ENCODE peak calls at places on chromosomes 13 and 19, in five cellular contexts. P is head of caudate nucleus; K is GM23248; M is hypothalamus; A is activated CD4-positive, alpha-beta T cell treated with anti-CD3 and anti-CD28 coated beads, Interleukin-2, amount 50 U/mL, for 1 hour. Q is an unnamed sample.

GRCh38 chr13:85031771-85032170 is 767.4 kb downstream of the SLITRK6 start:
- DNase-seq in P (no peak), K (no peak), M (no peak), A (no peak), Q (no peak)

GRCh38 chr13:42750858-42751257 is 30.5 kb upstream of the FAM216B start:
- DNase-seq in P (no peak), K (no peak), M (no peak), A (no peak), Q (no peak)

GRCh38 chr19:3589949-3590348 is 4.7 kb downstream of the GIPC3 start:
- DNase-seq in P (no peak), K (no peak), M (no peak), A (no peak), Q (no peak)

GRCh38 chr13:110400786-110401533 is 93.9 kb downstream of the COL4A2 start:
- DNase-seq in P (no peak), K (peak), M (no peak), A (no peak), Q (no peak)

GRCh38 chr13:28889317-28889716 is 69.2 kb downstream of the MTUS2 start:
- DNase-seq in P (peak), K (no peak), M (no peak), A (no peak), Q (no peak)

GRCh38 chr19:17555929-17556813 is 722 bp downstream of the COLGALT1 start:
- DNase-seq in P (peak), K (peak), M (peak), A (no peak), Q (peak)

GRCh38 chr19:9885077-9885552 is 50.0 kb downstream of the PIN1 start:
- DNase-seq in P (peak), K (peak), M (peak), A (no peak), Q (no peak)

GRCh38 chr13:110398564-110399507 is 91.8 kb downstream of the COL4A2 start:
- DNase-seq in P (no peak), K (peak), M (no peak), A (no peak), Q (no peak)

GRCh38 chr13:61874970-61875579 is 459.4 kb upstream of the PCDH20 start:
- DNase-seq in P (no peak), K (no peak), M (no peak), A (no peak), Q (no peak)

GRCh38 chr19:8506402-8506957 is 4.0 kb upstream of the PRAM1 start:
- DNase-seq in P (no peak), K (no peak), M (no peak), A (no peak), Q (no peak)

GRCh38 chr19:31214086-31214485 is 135.2 kb downstream of the TSHZ3 start:
- DNase-seq in P (no peak), K (peak), M (no peak), A (peak), Q (peak)

GRCh38 chr19:4310247-4311121 is 6.1 kb downstream of the FSD1 start:
- DNase-seq in P (no peak), K (no peak), M (no peak), A (no peak), Q (peak)

GRCh38 chr19:32809754-32810153 is 59.8 kb downstream of the SLC7A9 start:
- DNase-seq in P (no peak), K (no peak), M (no peak), A (no peak), Q (no peak)

GRCh38 chr19:38850976-38851621 is 1.3 kb upstream of the HNRNPL start:
- DNase-seq in P (no peak), K (peak), M (peak), A (peak), Q (peak)

GRCh38 chr19:47713046-47714021 is at the start of gene EHD2:
- DNase-seq in P (peak), K (peak), M (peak), A (peak), Q (peak)

GRCh38 chr19:16888629-16889371 is at the start of gene F2RL3:
- DNase-seq in P (no peak), K (peak), M (no peak), A (no peak), Q (peak)

GRCh38 chr13:40206241-40207109 is 460.0 kb downstream of the FOXO1 start:
- DNase-seq in P (no peak), K (peak), M (peak), A (no peak), Q (no peak)

GRCh38 chr13:109684836-109685602 is 101.4 kb downstream of the IRS2 start:
- DNase-seq in P (no peak), K (no peak), M (no peak), A (no peak), Q (peak)

GRCh38 chr19:6532244-6532999 is 1.6 kb downstream of the TNFSF9 start:
- DNase-seq in P (no peak), K (no peak), M (no peak), A (no peak), Q (no peak)

GRCh38 chr19:36745870-36746269 is 26.7 kb downstream of the ZNF850 start:
- DNase-seq in P (no peak), K (no peak), M (no peak), A (no peak), Q (no peak)

GRCh38 chr13:34671136-34671535 is 270.9 kb upstream of the NBEA start:
- DNase-seq in P (no peak), K (peak), M (no peak), A (no peak), Q (no peak)

GRCh38 chr13:100513987-100514670 is 74.5 kb downstream of the GGACT start:
- DNase-seq in P (no peak), K (no peak), M (no peak), A (no peak), Q (no peak)

GRCh38 chr13:51341804-51342203 is 2.3 kb downstream of the SERPINE3 start:
- DNase-seq in P (no peak), K (no peak), M (no peak), A (no peak), Q (no peak)

GRCh38 chr13:37534181-37534580 is 64.4 kb downstream of the POSTN start:
- DNase-seq in P (no peak), K (peak), M (no peak), A (no peak), Q (no peak)

GRCh38 chr13:30325668-30326067 is 18.3 kb upstream of the KATNAL1 start:
- DNase-seq in P (no peak), K (no peak), M (no peak), A (no peak), Q (no peak)

GRCh38 chr19:795691-796581 is 1.3 kb upstream of the PTBP1 start:
- DNase-seq in P (no peak), K (no peak), M (no peak), A (no peak), Q (no peak)

GRCh38 chr19:4976412-4977298 is 7.7 kb downstream of the KDM4B start:
- DNase-seq in P (peak), K (peak), M (peak), A (no peak), Q (peak)

GRCh38 chr19:585551-586110 is 4.0 kb upstream of the HCN2 start:
- DNase-seq in P (no peak), K (peak), M (no peak), A (no peak), Q (no peak)

GRCh38 chr13:28718538-28719226 is at the start of gene SLC46A3:
- DNase-seq in P (peak), K (peak), M (peak), A (peak), Q (peak)

GRCh38 chr13:25046274-25046984 is 49.5 kb upstream of the PABPC3 start:
- DNase-seq in P (peak), K (peak), M (peak), A (no peak), Q (no peak)

GRCh38 chr19:3986260-3987041 is 1.2 kb upstream of the EEF2 start:
- DNase-seq in P (peak), K (peak), M (peak), A (peak), Q (peak)

GRCh38 chr13:45296259-45296658 is 44.7 kb downstream of the TPT1 start:
- DNase-seq in P (no peak), K (no peak), M (no peak), A (no peak), Q (no peak)

GRCh38 chr13:37413161-37413560 is 185.4 kb downstream of the POSTN start:
- DNase-seq in P (no peak), K (no peak), M (no peak), A (no peak), Q (no peak)